ENCODE peak calls at places on chromosomes 3 and 15, in four cellular contexts. V, Q, N and B are unnamed samples.

GRCh38 chr15:44541282-44541958 is 4.5 kb downstream of the EIF3J start:
- DNase-seq in V (no peak), Q (no peak), N (peak), B (no peak)

GRCh38 chr3:137924628-137925027 is 85.3 kb upstream of the CLDN18 start:
- DNase-seq in V (no peak), Q (no peak), N (no peak), B (no peak)

GRCh38 chr3:190517696-190518095 is 3.8 kb downstream of the IL1RAP start:
- DNase-seq in V (no peak), Q (no peak), N (no peak), B (no peak)

GRCh38 chr3:123339302-123339701 is 109.6 kb downstream of the ADCY5 start:
- DNase-seq in V (no peak), Q (no peak), N (no peak), B (no peak)

GRCh38 chr15:68184616-68185470 is 20.3 kb downstream of the CALML4 start:
- DNase-seq in V (no peak), Q (no peak), N (no peak), B (no peak)

GRCh38 chr3:4719011-4719649 is 226.0 kb downstream of the ITPR1 start:
- DNase-seq in V (no peak), Q (no peak), N (no peak), B (no peak)

GRCh38 chr3:162391301-162391700 is 894.7 kb downstream of the OTOL1 start:
- DNase-seq in V (no peak), Q (no peak), N (no peak), B (no peak)

GRCh38 chr15:85404156-85404921 is 23.9 kb downstream of the AKAP13 start:
- DNase-seq in V (no peak), Q (no peak), N (no peak), B (no peak)

GRCh38 chr3:140384028-140384771 is 293.7 kb upstream of the TRIM42 start:
- DNase-seq in V (no peak), Q (no peak), N (no peak), B (no peak)

GRCh38 chr3:8371955-8372600 is 129.5 kb upstream of the LMCD1 start:
- DNase-seq in V (no peak), Q (no peak), N (peak), B (no peak)

GRCh38 chr15:67117356-67117755 is 52.0 kb downstream of the SMAD3 start:
- DNase-seq in V (no peak), Q (no peak), N (no peak), B (no peak)

GRCh38 chr15:57216288-57216687 is 160.0 kb upstream of the CGNL1 start:
- DNase-seq in V (no peak), Q (no peak), N (no peak), B (no peak)

GRCh38 chr3:64268926-64269325 is 43.7 kb upstream of the PRICKLE2 start:
- DNase-seq in V (no peak), Q (no peak), N (no peak), B (no peak)

GRCh38 chr3:48502728-48503168 is 1.2 kb downstream of the SHISA5 start:
- DNase-seq in V (no peak), Q (no peak), N (no peak), B (no peak)

GRCh38 chr15:85623648-85624047 is 171.1 kb downstream of the KLHL25 start:
- DNase-seq in V (no peak), Q (no peak), N (no peak), B (no peak)

GRCh38 chr3:50441818-50442217 is 61.6 kb downstream of the CACNA2D2 start:
- DNase-seq in V (no peak), Q (no peak), N (no peak), B (no peak)

GRCh38 chr3:167733961-167734497 is 663 bp downstream of the PDCD10 start:
- DNase-seq in V (no peak), Q (no peak), N (peak), B (no peak)

GRCh38 chr3:6282920-6283319 is 578.0 kb upstream of the GRM7 start:
- DNase-seq in V (no peak), Q (no peak), N (no peak), B (no peak)

GRCh38 chr3:132926098-132926497 is 112.1 kb upstream of the TMEM108 start:
- DNase-seq in V (no peak), Q (no peak), N (no peak), B (no peak)

GRCh38 chr3:46729038-46729437 is 11.4 kb upstream of the PRSS50 start:
- DNase-seq in V (no peak), Q (no peak), N (no peak), B (no peak)

GRCh38 chr3:52446042-52446441 is 1.1 kb upstream of the SEMA3G start:
- DNase-seq in V (no peak), Q (no peak), N (no peak), B (no peak)

GRCh38 chr3:109702252-109702651 is 364.9 kb upstream of the DPPA4 start:
- DNase-seq in V (no peak), Q (no peak), N (no peak), B (no peak)

GRCh38 chr15:57436166-57436565 is 59.9 kb downstream of the CGNL1 start:
- DNase-seq in V (no peak), Q (no peak), N (no peak), B (no peak)

GRCh38 chr3:111694471-111694870 is 99.3 kb upstream of the ZBED2 start:
- DNase-seq in V (no peak), Q (no peak), N (no peak), B (no peak)

GRCh38 chr3:117141821-117142220 is 432.2 kb downstream of the TUSC7 start:
- DNase-seq in V (no peak), Q (no peak), N (no peak), B (no peak)

GRCh38 chr3:195583831-195584542 is at the start of gene APOD:
- DNase-seq in V (no peak), Q (peak), N (no peak), B (no peak)
- TF ChIP-seq TCF7L2 in V (no peak), Q (no peak), N (no peak), B (no peak)

GRCh38 chr15:64825081-64825430 is 391 bp downstream of the PIF1 start:
- DNase-seq in V (no peak), Q (no peak), N (no peak), B (no peak)
- H3K4me3 ChIP-seq in V (peak), Q (peak), N (peak), B (peak)

GRCh38 chr15:77183066-77183465 is 112.2 kb upstream of the TSPAN3 start:
- DNase-seq in V (no peak), Q (no peak), N (no peak), B (no peak)

GRCh38 chr15:77179541-77179998 is 108.7 kb upstream of the TSPAN3 start:
- DNase-seq in V (no peak), Q (no peak), N (no peak), B (no peak)

GRCh38 chr15:77180270-77180669 is 109.4 kb upstream of the TSPAN3 start:
- DNase-seq in V (no peak), Q (no peak), N (no peak), B (no peak)

GRCh38 chr15:77180757-77181156 is 109.8 kb upstream of the TSPAN3 start:
- DNase-seq in V (no peak), Q (no peak), N (no peak), B (no peak)

GRCh38 chr15:77181305-77182074 is 110.6 kb upstream of the TSPAN3 start:
- DNase-seq in V (no peak), Q (no peak), N (no peak), B (no peak)
- H3K27ac ChIP-seq in V (no peak), Q (no peak), N (no peak), B (no peak)

DNA sequence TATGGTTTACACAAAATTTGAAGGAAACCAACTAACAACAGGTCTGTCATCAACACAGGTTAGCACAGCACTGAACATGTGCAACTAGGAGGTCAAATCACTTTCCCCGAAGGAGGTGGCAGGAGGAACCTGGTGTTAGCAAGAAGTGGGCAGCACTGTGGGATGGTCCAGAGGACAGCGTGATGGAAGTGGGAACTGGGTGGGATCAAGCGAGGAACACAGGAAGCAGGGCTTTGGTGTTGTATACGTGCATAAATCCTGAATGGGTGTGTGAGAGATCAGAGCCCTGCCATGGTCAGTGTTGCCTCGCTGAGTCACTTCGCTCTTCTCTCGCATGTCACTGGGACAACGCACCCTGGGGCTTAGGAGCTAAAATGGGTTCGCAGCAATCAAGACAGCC is 62.1 kb downstream of the MOBP start:
- DNase-seq in V (no peak), Q (no peak), N (no peak), B (no peak)
- TF ChIP-seq TCF7L2 in V (no peak), Q (no peak), N (no peak), B (no peak)